ENCODE peak calls at places on chromosome 14, in nine cellular contexts. Z is Panc1, J is DND-41, Q is WTC11, B is dorsolateral prefrontal cortex, W is SK-N-SH, S is uterus, M is lower lobe of right lung, Y is chondrocyte. R is an unnamed sample.

GRCh38 chr14:103221781-103222358 is 98.6 kb downstream of the TNFAIP2 start:
- DNase-seq in Z (no peak), J (no peak), Q (no peak), B (no peak), W (no peak), S (no peak), M (no peak), Y (no peak), R (no peak)

GRCh38 chr14:68819260-68819691 is 26.4 kb upstream of the ZFP36L1 start:
- DNase-seq in Z (no peak), J (no peak), Q (peak; percentile 59), B (no peak), W (peak; percentile 5), S (peak; percentile 75), M (no peak), Y (no peak), R (peak; percentile 18)

GRCh38 chr14:95315579-95315978 is 4.1 kb downstream of the CLMN start:
- DNase-seq in Z (no peak), J (no peak), Q (no peak), B (no peak), W (no peak), S (no peak), M (no peak), Y (no peak), R (no peak)

GRCh38 chr14:102213984-102214658 is 74.4 kb downstream of the WDR20 start:
- DNase-seq in Z (no peak), J (no peak), Q (no peak), B (no peak), W (no peak), S (no peak), M (no peak), Y (no peak), R (no peak)

GRCh38 chr14:45246633-45247173 is 6.3 kb downstream of the MIS18BP1 start:
- DNase-seq in Z (no peak), J (no peak), Q (no peak), B (no peak), W (no peak), S (no peak), M (no peak), Y (no peak), R (no peak)

GRCh38 chr14:67508973-67509372 is 20.5 kb upstream of the TMEM229B start:
- DNase-seq in Z (no peak), J (no peak), Q (no peak), B (no peak), W (no peak), S (no peak), M (no peak), Y (no peak), R (no peak)

GRCh38 chr14:34064349-34064748 is 113.5 kb upstream of the EGLN3 start:
- DNase-seq in Z (no peak), J (no peak), Q (no peak), B (no peak), W (no peak), S (peak; percentile 82), M (no peak), Y (no peak), R (no peak)

GRCh38 chr14:59566725-59567124 is 9.9 kb downstream of the CCDC175 start:
- DNase-seq in Z (no peak), J (no peak), Q (no peak), B (no peak), W (no peak), S (no peak), M (no peak), Y (no peak), R (no peak)

GRCh38 chr14:64811676-64812075 is 68.0 kb downstream of the SPTB start:
- DNase-seq in Z (no peak), J (no peak), Q (no peak), B (no peak), W (no peak), S (no peak), M (no peak), Y (no peak), R (no peak)

GRCh38 chr14:71142375-71143038 is 235.2 kb downstream of the PCNX1 start:
- DNase-seq in Z (no peak), J (peak; percentile 49), Q (no peak), B (no peak), W (no peak), S (no peak), M (no peak), Y (no peak), R (peak; percentile 53)

DNA sequence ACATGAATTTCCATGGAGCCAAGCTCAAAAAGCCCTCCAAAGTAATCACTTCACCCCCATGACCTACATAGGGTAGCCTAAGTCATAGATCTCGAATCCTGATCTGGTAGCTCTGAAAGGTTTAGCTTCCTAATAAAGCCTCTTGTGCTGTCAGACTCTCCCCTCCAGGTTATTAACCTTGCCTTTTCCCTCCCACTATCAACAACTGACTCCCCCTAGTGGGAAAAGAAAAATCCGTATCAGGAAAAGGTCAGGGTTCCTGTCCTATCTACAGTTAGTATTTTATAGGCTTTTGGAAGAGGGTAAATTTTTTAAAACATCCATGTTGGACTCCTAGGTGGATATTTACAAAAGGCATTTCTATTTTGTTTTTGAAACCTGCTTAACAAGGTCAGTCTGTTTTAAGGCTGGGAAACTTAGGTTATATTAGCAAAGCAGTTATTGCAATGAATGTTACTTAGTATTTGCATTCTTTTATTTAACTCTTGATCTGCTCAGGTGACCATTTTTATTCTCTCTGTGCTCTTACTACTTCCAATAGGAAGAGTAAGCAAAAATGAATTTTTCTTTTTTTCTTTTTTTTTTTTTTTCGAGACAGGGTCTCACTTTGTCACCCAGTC is 8.0 kb downstream of the YY1 start:
- DNase-seq in Z (no peak), J (no peak), Q (no peak), B (no peak), W (peak; percentile 74), S (no peak), M (no peak), Y (no peak), R (no peak)
- TF ChIP-seq CTCF in Z (peak; percentile 76), J (peak; percentile 68), Q (peak; percentile 27), B (peak; percentile 62), W (peak; percentile 75), S (peak; percentile 57), M (peak; percentile 57), Y (peak; percentile 80), R (no peak)

DNA sequence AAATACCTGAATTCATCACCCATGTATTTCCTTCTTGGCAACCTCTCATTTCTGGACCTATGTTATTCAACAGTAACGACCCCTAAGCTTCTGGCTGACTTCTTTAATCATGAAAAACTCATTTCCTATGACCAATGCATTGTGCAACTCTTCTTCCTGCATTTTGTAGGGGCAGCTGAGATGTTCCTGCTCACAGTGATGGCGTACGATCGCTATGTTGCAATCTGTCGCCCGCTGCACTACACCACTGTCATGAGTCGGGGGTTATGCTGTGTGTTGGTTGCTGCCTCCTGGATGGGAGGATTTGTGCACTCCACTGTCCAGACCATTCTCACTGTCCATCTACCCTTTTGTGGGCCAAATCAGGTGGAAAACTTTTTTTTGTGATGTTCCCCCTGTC is 356 bp downstream of the OR4Q2 start:
- DNase-seq in Z (no peak), J (no peak), Q (no peak), B (no peak), W (no peak), S (no peak), M (no peak), Y (no peak), R (no peak)
- TF ChIP-seq CTCF in Z (no peak), J (no peak), Q (no peak), B (no peak), W (no peak), S (no peak), M (no peak), Y (no peak), R (no peak)

GRCh38 chr14:96565811-96566210 is 63.6 kb downstream of the PAPOLA start:
- DNase-seq in Z (no peak), J (no peak), Q (no peak), B (no peak), W (no peak), S (no peak), M (no peak), Y (no peak), R (no peak)

GRCh38 chr14:96559571-96559970 is 57.4 kb downstream of the PAPOLA start:
- DNase-seq in Z (no peak), J (no peak), Q (no peak), B (no peak), W (no peak), S (no peak), M (no peak), Y (no peak), R (no peak)

GRCh38 chr14:96568646-96569045 is 66.5 kb downstream of the PAPOLA start:
- DNase-seq in Z (no peak), J (no peak), Q (no peak), B (no peak), W (no peak), S (no peak), M (no peak), Y (no peak), R (no peak)

GRCh38 chr14:96567289-96567899 is 65.2 kb downstream of the PAPOLA start:
- DNase-seq in Z (no peak), J (no peak), Q (no peak), B (no peak), W (no peak), S (no peak), M (no peak), Y (no peak), R (peak; percentile 17)

GRCh38 chr14:96564389-96564788 is 62.2 kb downstream of the PAPOLA start:
- DNase-seq in Z (no peak), J (no peak), Q (no peak), B (no peak), W (no peak), S (no peak), M (no peak), Y (no peak), R (no peak)
- TF ChIP-seq CTCF in Z (no peak), J (peak; percentile 18), Q (no peak), B (no peak), W (peak; percentile 33), S (no peak), M (no peak), Y (peak; percentile 62), R (no peak)

GRCh38 chr14:105364100-105364708 is 34.1 kb upstream of the TEX22 start:
- DNase-seq in Z (no peak), J (peak; percentile 79), Q (no peak), B (no peak), W (peak; percentile 95), S (no peak), M (peak; percentile 47), Y (no peak), R (no peak)
- TF ChIP-seq CTCF in Z (no peak), J (no peak), Q (no peak), B (no peak), W (no peak), S (no peak), M (no peak), Y (no peak), R (no peak)

DNA sequence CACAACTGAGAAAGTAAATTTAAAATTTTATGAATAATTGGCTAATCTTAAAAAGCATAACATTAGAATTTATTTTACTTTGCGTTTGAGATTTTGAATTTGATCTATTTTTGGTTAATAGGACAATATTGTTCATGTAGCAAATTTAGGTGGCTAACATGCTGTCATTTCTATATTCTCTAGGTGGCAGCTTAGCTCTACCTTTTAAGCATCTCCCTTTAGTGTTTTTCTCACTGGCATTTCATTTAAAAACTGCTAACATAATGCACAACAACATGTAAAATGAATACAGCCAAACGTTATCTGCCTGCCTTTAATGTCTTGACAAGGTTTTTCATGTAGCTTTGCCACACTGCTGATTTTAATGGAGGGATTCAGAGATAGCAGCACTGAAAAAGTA is 272.3 kb upstream of the FBXO33 start:
- DNase-seq in Z (no peak), J (no peak), Q (no peak), B (no peak), W (no peak), S (no peak), M (no peak), Y (no peak), R (no peak)
- TF ChIP-seq CTCF in Z (no peak), J (no peak), Q (no peak), B (peak; percentile 6), W (no peak), S (no peak), M (no peak), Y (no peak), R (no peak)